ENCODE peak calls at places on chromosomes 16 and 17, in eight cellular contexts. One of them, this sample, is unnamed.

GRCh38 chr17:4247981-4248388 is 15.8 kb downstream of the ANKFY1 start:
- DNase-seq in AG04449: no peak
- DNase-seq in astrocyte: no peak
- DNase-seq in cardiac muscle cell: no peak
- DNase-seq in stomach: peak
- DNase-seq in AG10803: no peak
- DNase-seq in BJ: no peak
- DNase-seq in A549: no peak
- DNase-seq in this sample: peak

GRCh38 chr17:65261682-65262636 is 124.8 kb downstream of the RGS9 start:
- DNase-seq in BJ: no peak
- DNase-seq in cardiac muscle cell: no peak
- DNase-seq in A549: no peak
- DNase-seq in astrocyte: peak
- DNase-seq in stomach: no peak
- DNase-seq in AG10803: peak
- DNase-seq in AG04449: no peak
- DNase-seq in this sample: peak

GRCh38 chr17:72640415-72641165 is 451.9 kb downstream of the SLC39A11 start:
- DNase-seq in AG10803: no peak
- DNase-seq in BJ: no peak
- DNase-seq in AG04449: no peak
- DNase-seq in A549: no peak
- DNase-seq in cardiac muscle cell: no peak
- DNase-seq in stomach: peak
- DNase-seq in astrocyte: no peak
- DNase-seq in this sample: no peak

GRCh38 chr17:46125831-46126230 is 67.4 kb downstream of the KANSL1 start:
- DNase-seq in cardiac muscle cell: no peak
- DNase-seq in BJ: no peak
- DNase-seq in AG10803: no peak
- DNase-seq in AG04449: no peak
- DNase-seq in astrocyte: peak
- DNase-seq in A549: no peak
- DNase-seq in stomach: no peak
- DNase-seq in this sample: no peak

GRCh38 chr16:3143598-3144330 is 8.9 kb downstream of the ZNF213 start:
- DNase-seq in AG04449: no peak
- DNase-seq in AG10803: no peak
- DNase-seq in stomach: no peak
- DNase-seq in astrocyte: no peak
- DNase-seq in BJ: no peak
- DNase-seq in cardiac muscle cell: no peak
- DNase-seq in A549: no peak
- DNase-seq in this sample: no peak

GRCh38 chr17:46832306-46832895 is 13.9 kb upstream of the WNT3 start:
- DNase-seq in cardiac muscle cell: no peak
- DNase-seq in astrocyte: no peak
- DNase-seq in AG04449: no peak
- DNase-seq in stomach: no peak
- DNase-seq in A549: no peak
- DNase-seq in AG10803: no peak
- DNase-seq in BJ: no peak
- DNase-seq in this sample: no peak

GRCh38 chr16:88649924-88650748 is 717 bp downstream of the CYBA start:
- DNase-seq in BJ: no peak
- DNase-seq in astrocyte: no peak
- DNase-seq in AG10803: peak
- DNase-seq in cardiac muscle cell: peak
- DNase-seq in stomach: peak
- DNase-seq in AG04449: no peak
- DNase-seq in A549: no peak
- DNase-seq in this sample: no peak

GRCh38 chr17:4297351-4297750 is 33.6 kb upstream of the ANKFY1 start:
- DNase-seq in stomach: no peak
- DNase-seq in A549: no peak
- DNase-seq in AG04449: no peak
- DNase-seq in BJ: no peak
- DNase-seq in astrocyte: peak
- DNase-seq in cardiac muscle cell: no peak
- DNase-seq in AG10803: no peak
- DNase-seq in this sample: no peak

GRCh38 chr17:80942360-80943345 is 49.0 kb upstream of the CHMP6 start:
- DNase-seq in A549: no peak
- DNase-seq in AG04449: peak
- DNase-seq in AG10803: peak
- DNase-seq in astrocyte: peak
- DNase-seq in BJ: peak
- DNase-seq in cardiac muscle cell: no peak
- DNase-seq in stomach: peak
- DNase-seq in this sample: peak

GRCh38 chr17:42169351-42169750 is 11.6 kb downstream of the KCNH4 start:
- DNase-seq in AG10803: no peak
- DNase-seq in stomach: no peak
- DNase-seq in astrocyte: no peak
- DNase-seq in cardiac muscle cell: no peak
- DNase-seq in BJ: no peak
- DNase-seq in AG04449: no peak
- DNase-seq in A549: no peak
- DNase-seq in this sample: no peak

GRCh38 chr16:55495616-55496289 is 13.1 kb upstream of the LPCAT2 start:
- DNase-seq in astrocyte: peak
- DNase-seq in AG10803: peak
- DNase-seq in AG04449: peak
- DNase-seq in cardiac muscle cell: no peak
- DNase-seq in stomach: no peak
- DNase-seq in A549: no peak
- DNase-seq in BJ: peak
- DNase-seq in this sample: peak

GRCh38 chr16:14320406-14320805 is 249.3 kb downstream of the MRTFB start:
- DNase-seq in AG10803: no peak
- DNase-seq in AG04449: no peak
- DNase-seq in stomach: no peak
- DNase-seq in cardiac muscle cell: no peak
- DNase-seq in A549: no peak
- DNase-seq in BJ: no peak
- DNase-seq in astrocyte: no peak
- DNase-seq in this sample: no peak

GRCh38 chr16:87828071-87828971 is 41.0 kb downstream of the SLC7A5 start:
- DNase-seq in stomach: peak
- DNase-seq in A549: peak
- DNase-seq in cardiac muscle cell: no peak
- DNase-seq in AG04449: no peak
- DNase-seq in BJ: no peak
- DNase-seq in astrocyte: no peak
- DNase-seq in AG10803: no peak
- DNase-seq in this sample: no peak

GRCh38 chr16:14586637-14587036 is 43.4 kb downstream of the PARN start:
- DNase-seq in A549: no peak
- DNase-seq in AG04449: no peak
- DNase-seq in BJ: no peak
- DNase-seq in stomach: no peak
- DNase-seq in AG10803: no peak
- DNase-seq in cardiac muscle cell: no peak
- DNase-seq in astrocyte: no peak
- DNase-seq in this sample: no peak

GRCh38 chr17:49647256-49647585 is 30.7 kb downstream of the SPOP start:
- DNase-seq in stomach: no peak
- DNase-seq in AG10803: no peak
- DNase-seq in BJ: no peak
- DNase-seq in cardiac muscle cell: no peak
- DNase-seq in AG04449: no peak
- DNase-seq in A549: no peak
- DNase-seq in astrocyte: no peak
- DNase-seq in this sample: no peak

DNA sequence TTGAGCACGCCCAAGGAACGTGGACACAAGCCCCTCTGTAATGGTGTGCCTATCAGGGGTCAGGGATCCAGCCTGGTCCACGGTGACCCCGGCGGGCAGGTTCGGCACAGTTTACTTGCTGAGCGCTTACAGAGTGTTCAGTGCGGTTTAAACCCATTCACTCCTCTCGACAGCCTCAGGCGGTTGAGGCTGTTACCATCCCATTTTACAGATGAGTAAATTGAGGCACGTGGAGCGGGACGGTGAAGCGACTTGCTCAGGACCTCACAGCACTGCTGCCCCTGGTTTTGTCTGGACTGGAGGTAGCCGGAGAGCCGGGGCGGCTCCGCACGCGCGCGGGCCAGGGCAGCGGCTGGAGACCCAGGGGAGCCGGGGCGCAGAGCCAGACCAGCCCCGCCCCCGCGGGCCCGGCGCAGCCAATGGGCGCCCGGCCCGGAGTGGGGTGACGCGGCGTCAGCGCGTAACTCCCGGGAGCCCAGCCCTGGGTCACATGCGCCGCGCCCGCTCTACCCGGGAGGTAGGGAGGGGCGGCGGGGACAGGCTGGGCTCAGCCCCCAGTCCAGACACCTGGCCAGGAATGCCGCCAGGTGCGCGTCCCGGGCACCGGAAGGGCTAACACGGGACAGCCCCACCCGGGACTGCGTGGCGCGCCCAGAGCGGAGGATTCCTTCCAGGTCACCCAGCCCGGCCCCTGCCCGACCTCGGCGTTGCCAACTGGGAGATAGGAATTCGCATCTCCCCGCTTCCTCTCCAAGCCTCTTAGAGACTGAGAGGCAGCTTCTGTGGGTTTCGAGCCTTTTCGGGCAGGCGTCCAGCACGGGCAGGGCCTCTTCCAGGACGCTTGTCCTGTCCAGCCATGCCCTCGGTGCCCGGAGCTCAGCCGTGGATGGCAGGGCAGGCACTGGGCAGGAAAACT is 3.3 kb upstream of the SREBF1 start:
- DNase-seq in astrocyte: peak
- DNase-seq in stomach: peak
- DNase-seq in cardiac muscle cell: peak
- DNase-seq in A549: peak
- DNase-seq in AG10803: peak
- DNase-seq in BJ: peak
- DNase-seq in AG04449: peak
- DNase-seq in this sample: peak
- H3K4me3 ChIP-seq in astrocyte: peak
- H3K4me3 ChIP-seq in stomach: peak
- H3K4me3 ChIP-seq in cardiac muscle cell: peak
- H3K4me3 ChIP-seq in A549: peak
- H3K4me3 ChIP-seq in AG10803: peak
- H3K4me3 ChIP-seq in BJ: peak
- H3K4me3 ChIP-seq in AG04449: peak
- H3K4me3 ChIP-seq in this sample: no peak

DNA sequence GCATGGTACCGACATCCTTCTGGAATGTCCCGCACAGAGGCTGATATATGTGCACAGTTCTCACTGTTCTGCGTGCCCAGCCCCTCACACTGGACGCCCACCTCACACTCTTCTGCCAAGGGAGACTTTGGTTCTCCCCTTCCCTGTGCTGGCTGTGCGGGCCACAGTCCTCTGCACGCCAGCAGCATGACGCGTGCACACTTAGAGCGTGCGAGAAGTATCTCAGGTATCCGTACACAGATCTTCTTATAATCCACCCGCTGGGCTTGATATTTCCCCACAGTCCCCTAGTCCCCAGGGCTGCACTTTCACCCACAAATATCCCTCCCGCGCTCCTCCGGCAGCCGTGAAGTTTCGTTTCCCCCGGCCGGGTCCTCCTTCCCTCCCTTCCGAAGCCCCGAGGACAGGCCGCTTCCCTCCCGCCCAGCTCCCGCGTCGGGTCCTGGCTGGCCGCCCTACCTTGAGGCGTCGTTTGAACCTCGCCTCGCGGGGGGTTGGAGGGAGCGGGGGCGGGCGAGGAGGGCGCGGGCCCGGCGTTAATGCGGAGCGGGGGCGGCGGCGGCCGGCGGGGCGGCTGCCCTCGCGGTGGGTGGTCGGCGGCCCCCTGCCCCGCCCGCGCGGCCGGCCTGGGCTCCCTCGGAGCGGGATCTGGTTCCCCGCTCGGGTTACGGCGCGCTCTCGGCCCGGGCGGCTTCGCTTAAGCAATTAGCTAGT is 5.0 kb upstream of the FOXF1 start:
- DNase-seq in AG04449: no peak
- DNase-seq in astrocyte: no peak
- DNase-seq in BJ: no peak
- DNase-seq in cardiac muscle cell: no peak
- DNase-seq in AG10803: no peak
- DNase-seq in stomach: no peak
- DNase-seq in A549: no peak
- DNase-seq in this sample: no peak
- H3K4me3 ChIP-seq in AG04449: peak
- H3K4me3 ChIP-seq in astrocyte: no peak
- H3K4me3 ChIP-seq in BJ: peak
- H3K4me3 ChIP-seq in cardiac muscle cell: no peak
- H3K4me3 ChIP-seq in AG10803: peak
- H3K4me3 ChIP-seq in stomach: peak
- H3K4me3 ChIP-seq in A549: peak
- H3K4me3 ChIP-seq in this sample: no peak

DNA sequence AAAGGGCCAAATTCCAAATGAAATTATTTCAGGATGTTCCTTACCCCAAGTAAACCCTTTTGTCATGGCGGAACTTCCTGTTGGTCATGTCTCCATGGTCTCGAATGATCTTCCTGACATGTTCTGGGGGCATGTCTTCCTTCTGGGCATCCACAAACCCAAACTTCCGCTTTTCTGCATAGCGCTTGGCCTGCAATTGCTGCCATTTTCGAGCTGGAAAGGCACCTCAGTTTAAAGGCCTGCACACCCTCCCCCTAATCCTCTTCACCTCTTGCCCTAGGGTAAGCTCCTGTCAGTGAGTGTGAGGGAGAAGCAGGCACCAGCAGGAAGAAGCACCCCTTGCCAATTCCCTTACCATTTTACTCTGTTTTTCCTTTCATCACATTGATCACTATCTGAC is 1.2 kb downstream of the PRPF8 start:
- DNase-seq in astrocyte: no peak
- DNase-seq in AG10803: no peak
- DNase-seq in AG04449: no peak
- DNase-seq in A549: no peak
- DNase-seq in cardiac muscle cell: no peak
- DNase-seq in BJ: no peak
- DNase-seq in stomach: no peak
- DNase-seq in this sample: no peak
- H3K4me3 ChIP-seq in astrocyte: peak
- H3K4me3 ChIP-seq in AG10803: peak
- H3K4me3 ChIP-seq in AG04449: peak
- H3K4me3 ChIP-seq in A549: peak
- H3K4me3 ChIP-seq in cardiac muscle cell: peak
- H3K4me3 ChIP-seq in BJ: peak
- H3K4me3 ChIP-seq in stomach: peak
- H3K4me3 ChIP-seq in this sample: peak

GRCh38 chr16:66205287-66206167 is 161.0 kb upstream of the CDH5 start:
- DNase-seq in AG04449: no peak
- DNase-seq in astrocyte: no peak
- DNase-seq in stomach: no peak
- DNase-seq in cardiac muscle cell: no peak
- DNase-seq in BJ: no peak
- DNase-seq in AG10803: no peak
- DNase-seq in A549: no peak
- DNase-seq in this sample: no peak
- H3K4me3 ChIP-seq in AG04449: no peak
- H3K4me3 ChIP-seq in astrocyte: no peak
- H3K4me3 ChIP-seq in stomach: no peak
- H3K4me3 ChIP-seq in cardiac muscle cell: no peak
- H3K4me3 ChIP-seq in BJ: no peak
- H3K4me3 ChIP-seq in AG10803: no peak
- H3K4me3 ChIP-seq in A549: no peak
- H3K4me3 ChIP-seq in this sample: no peak

GRCh38 chr16:53511403-53512280 is 8.6 kb upstream of the AKTIP start:
- DNase-seq in AG10803: no peak
- DNase-seq in A549: peak
- DNase-seq in BJ: no peak
- DNase-seq in astrocyte: no peak
- DNase-seq in stomach: no peak
- DNase-seq in AG04449: no peak
- DNase-seq in cardiac muscle cell: no peak
- DNase-seq in this sample: peak
- H3K4me3 ChIP-seq in AG10803: no peak
- H3K4me3 ChIP-seq in A549: no peak
- H3K4me3 ChIP-seq in BJ: no peak
- H3K4me3 ChIP-seq in astrocyte: no peak
- H3K4me3 ChIP-seq in stomach: no peak
- H3K4me3 ChIP-seq in AG04449: no peak
- H3K4me3 ChIP-seq in cardiac muscle cell: no peak
- H3K4me3 ChIP-seq in this sample: no peak

This sample was measured in lower leg skin.